ENCODE peak calls at places on chromosomes 6 and 20, in seven cellular contexts. C is A549, K is heart left ventricle, E is breast epithelium, M is right lobe of liver, A is lower leg skin, P is tibial nerve. Q is an unnamed sample.

GRCh38 chr6:7693827-7694226 is 32.1 kb upstream of the BMP6 start:
- DNase-seq in C (no peak), P (no peak), M (no peak), E (no peak), K (no peak), A (no peak), Q (no peak)

GRCh38 chr20:12049125-12049524 is 131.4 kb downstream of the BTBD3 start:
- DNase-seq in E (no peak), C (no peak), K (no peak), A (no peak), M (no peak), P (no peak), Q (no peak)

GRCh38 chr6:160400426-160400825 is 52.2 kb downstream of the SLC22A3 start:
- DNase-seq in E (no peak), M (no peak), A (no peak), C (no peak), K (no peak), P (no peak), Q (no peak)

GRCh38 chr6:73746776-73747175 is 50.8 kb downstream of the CD109 start:
- DNase-seq in C (no peak), K (no peak), P (no peak), M (no peak), E (no peak), A (no peak), Q (no peak)

GRCh38 chr6:137051790-137052472 is 7.2 kb upstream of the IL20RA start:
- DNase-seq in K (no peak), P (no peak), C (no peak), E (no peak), M (no peak), A (no peak), Q (no peak)

GRCh38 chr6:5705256-5705655 is 301.5 kb downstream of the NRN1 start:
- DNase-seq in A (no peak), E (no peak), M (no peak), K (no peak), P (no peak), C (no peak), Q (no peak)

GRCh38 chr6:3119040-3119723 is 671 bp downstream of the BPHL start:
- DNase-seq in K (no peak), C (peak), M (no peak), P (no peak), E (no peak), A (peak), Q (no peak)

GRCh38 chr6:3023663-3024483 is 24.2 kb downstream of the NQO2 start:
- DNase-seq in P (peak), M (peak), K (peak), C (peak), E (peak), A (peak), Q (peak)

GRCh38 chr6:45421700-45422540 is 44.2 kb upstream of the SUPT3H start:
- DNase-seq in C (peak), P (peak), A (peak), M (peak), K (peak), E (no peak), Q (peak)

GRCh38 chr6:30600576-30600975 is 16.5 kb downstream of the PPP1R10 start:
- DNase-seq in C (peak), M (no peak), K (no peak), E (no peak), P (no peak), A (no peak), Q (peak)

GRCh38 chr6:154292855-154293519 is 63.6 kb downstream of the IPCEF1 start:
- DNase-seq in E (no peak), M (no peak), K (no peak), A (no peak), C (peak), P (no peak), Q (no peak)

GRCh38 chr6:29153083-29153482 is 17.6 kb upstream of the OR2J2 start:
- DNase-seq in A (no peak), E (no peak), M (no peak), K (no peak), P (no peak), C (no peak), Q (no peak)

GRCh38 chr20:52311209-52311794 is 119.7 kb upstream of the ZFP64 start:
- DNase-seq in E (no peak), M (no peak), K (no peak), A (no peak), P (no peak), C (no peak), Q (no peak)

GRCh38 chr6:148747493-148748160 is 797 bp downstream of the UST start:
- DNase-seq in C (peak), E (peak), P (peak), A (peak), M (peak), K (peak), Q (peak)

GRCh38 chr20:12941025-12941424 is 67.7 kb upstream of the SPTLC3 start:
- DNase-seq in C (no peak), K (no peak), P (no peak), E (no peak), A (no peak), M (no peak), Q (no peak)

GRCh38 chr6:73796881-73797280 is 100.9 kb downstream of the CD109 start:
- DNase-seq in C (no peak), E (no peak), P (no peak), K (no peak), A (no peak), M (no peak), Q (no peak)

GRCh38 chr6:168713839-168714238 is 272.9 kb downstream of the SMOC2 start:
- DNase-seq in C (peak), P (no peak), K (no peak), A (no peak), M (no peak), E (no peak), Q (no peak)

GRCh38 chr6:164085086-164085485 is 670.6 kb downstream of the QKI start:
- DNase-seq in K (no peak), E (no peak), P (peak), C (no peak), A (no peak), M (no peak), Q (no peak)

GRCh38 chr20:1338801-1339200 is 9.9 kb upstream of the SDCBP2 start:
- DNase-seq in M (no peak), K (no peak), E (peak), A (peak), C (no peak), P (no peak), Q (no peak)

GRCh38 chr6:146598785-146599405 is at the start of gene ADGB:
- DNase-seq in A (no peak), P (no peak), M (peak), K (peak), C (peak), E (no peak), Q (peak)

GRCh38 chr6:36979343-36979742 is 6.7 kb downstream of the MTCH1 start:
- DNase-seq in C (peak), A (no peak), P (no peak), E (no peak), M (no peak), K (peak), Q (peak)

GRCh38 chr20:63254536-63255384 is 497 bp upstream of the NKAIN4 start:
- DNase-seq in C (no peak), E (no peak), M (no peak), A (no peak), P (no peak), K (no peak), Q (no peak)

GRCh38 chr6:134464690-134465411 is 146.9 kb upstream of the SGK1 start:
- DNase-seq in A (no peak), K (no peak), E (peak), C (peak), M (no peak), P (no peak), Q (no peak)

GRCh38 chr6:144104898-144105487 is 9.6 kb upstream of the SF3B5 start:
- DNase-seq in M (no peak), A (no peak), C (peak), P (no peak), E (no peak), K (peak), Q (no peak)

GRCh38 chr6:38612386-38612965 is 27.3 kb downstream of the BTBD9 start:
- DNase-seq in C (peak), K (no peak), M (no peak), A (no peak), E (no peak), P (no peak), Q (no peak)

GRCh38 chr6:135173989-135174484 is 7.1 kb upstream of the MYB start:
- DNase-seq in P (no peak), C (no peak), K (no peak), E (no peak), M (no peak), A (no peak), Q (no peak)

GRCh38 chr20:62178316-62179161 is 4.3 kb upstream of the MTG2 start:
- DNase-seq in K (no peak), A (no peak), C (no peak), E (no peak), M (peak), P (no peak), Q (no peak)

GRCh38 chr6:111462770-111463391 is 20.1 kb downstream of the REV3L start:
- DNase-seq in M (no peak), E (no peak), C (peak), P (no peak), A (no peak), K (no peak), Q (no peak)

GRCh38 chr6:147654103-147654845 is 145.8 kb downstream of the SAMD5 start:
- DNase-seq in A (no peak), K (no peak), C (no peak), M (no peak), P (no peak), E (no peak), Q (no peak)

GRCh38 chr6:43702522-43703440 is 15.2 kb upstream of the MRPS18A start:
- DNase-seq in C (peak), M (peak), A (peak), E (peak), P (peak), K (peak), Q (peak)

GRCh38 chr6:134422426-134423231 is 104.7 kb upstream of the SGK1 start:
- DNase-seq in P (no peak), C (peak), A (no peak), E (no peak), K (no peak), M (no peak), Q (no peak)

GRCh38 chr20:18052856-18053255 is 4.9 kb downstream of the OVOL2 start:
- DNase-seq in E (no peak), A (no peak), K (no peak), P (no peak), M (no peak), C (no peak), Q (no peak)

GRCh38 chr20:17533396-17533795 is 2.2 kb upstream of the BFSP1 start:
- DNase-seq in E (no peak), A (no peak), K (no peak), P (no peak), C (peak), M (no peak), Q (no peak)

GRCh38 chr6:144929262-144929661 is 644.1 kb downstream of the UTRN start:
- DNase-seq in C (no peak), A (no peak), P (no peak), K (no peak), M (no peak), E (no peak), Q (no peak)

GRCh38 chr6:144413418-144413817 is 128.3 kb downstream of the UTRN start:
- DNase-seq in P (no peak), E (no peak), A (no peak), K (no peak), M (no peak), C (peak), Q (no peak)

GRCh38 chr6:108592371-108593337 is 31.9 kb downstream of the FOXO3 start:
- DNase-seq in E (peak), P (no peak), A (peak), M (no peak), C (no peak), K (no peak), Q (peak)

GRCh38 chr6:161257778-161258457 is 15.9 kb downstream of the AGPAT4 start:
- DNase-seq in K (peak), A (no peak), C (peak), E (no peak), M (no peak), P (no peak), Q (peak)

GRCh38 chr6:84967389-84967788 is 203.0 kb upstream of the TBX18 start:
- DNase-seq in P (no peak), M (no peak), C (peak), E (no peak), K (no peak), A (no peak), Q (no peak)

DNA sequence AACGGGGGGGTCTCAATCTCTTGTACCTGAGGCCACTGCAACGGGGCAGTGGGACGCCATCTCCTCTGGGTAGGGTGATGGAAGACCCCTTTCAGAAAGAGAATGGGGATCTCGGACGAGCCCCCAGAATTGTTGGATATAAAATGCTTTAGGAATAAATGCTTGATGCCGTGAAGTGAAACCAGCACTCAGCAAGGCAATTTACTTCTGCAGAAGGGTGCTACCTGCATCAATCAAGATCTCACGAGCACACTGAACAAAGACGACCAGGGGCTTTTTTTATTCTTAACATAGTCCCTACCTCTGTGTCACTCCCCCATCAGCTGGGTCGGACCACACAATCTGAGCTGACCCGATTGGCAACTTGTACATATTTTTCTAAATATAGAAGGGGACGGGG is 203.6 kb upstream of the TBX18 start:
- DNase-seq in M (no peak), C (peak), A (no peak), E (no peak), K (no peak), P (no peak), Q (no peak)
- TF ChIP-seq CTCF in M (no peak), C (no peak), A (no peak), E (no peak), K (no peak), P (no peak), Q (no peak)

DNA sequence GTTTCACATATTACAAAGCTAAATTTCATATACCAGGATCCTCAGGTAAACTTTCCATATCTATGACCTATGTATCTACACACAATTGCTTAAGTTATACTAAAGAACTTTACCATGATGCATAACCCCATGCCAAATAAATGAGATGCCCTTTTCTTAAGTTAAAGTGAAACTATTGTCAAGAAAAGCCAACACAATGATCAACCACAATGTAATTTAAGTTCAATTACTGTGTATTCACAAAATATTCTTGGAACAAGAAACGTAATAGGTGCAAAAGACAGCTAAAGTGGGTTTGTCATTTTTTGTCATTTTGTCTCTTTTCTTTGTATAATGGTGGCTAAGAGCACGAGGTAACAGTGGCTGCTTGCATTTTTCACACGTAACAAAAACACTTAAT is 158.0 kb upstream of the SHLD1 start:
- DNase-seq in K (no peak), A (no peak), C (no peak), M (no peak), E (no peak), P (no peak), Q (no peak)
- TF ChIP-seq POLR2A in K (no peak), A (no peak), C (no peak), M (no peak), E (no peak), P (no peak), Q (no peak)

GRCh38 chr6:129478379-129478778 is 231.6 kb downstream of the ARHGAP18 start:
- DNase-seq in C (no peak), A (no peak), E (no peak), P (no peak), K (no peak), M (no peak), Q (no peak)

GRCh38 chr6:129476810-129477209 is 233.2 kb downstream of the ARHGAP18 start:
- DNase-seq in K (no peak), M (no peak), E (no peak), P (no peak), C (no peak), A (no peak), Q (no peak)

GRCh38 chr6:129476248-129476564 is 233.8 kb downstream of the ARHGAP18 start:
- DNase-seq in A (no peak), M (no peak), C (no peak), K (no peak), E (no peak), P (no peak), Q (no peak)

GRCh38 chr6:129472239-129472638 is 237.7 kb downstream of the ARHGAP18 start:
- DNase-seq in E (no peak), A (no peak), K (no peak), C (no peak), P (no peak), M (no peak), Q (no peak)

DNA sequence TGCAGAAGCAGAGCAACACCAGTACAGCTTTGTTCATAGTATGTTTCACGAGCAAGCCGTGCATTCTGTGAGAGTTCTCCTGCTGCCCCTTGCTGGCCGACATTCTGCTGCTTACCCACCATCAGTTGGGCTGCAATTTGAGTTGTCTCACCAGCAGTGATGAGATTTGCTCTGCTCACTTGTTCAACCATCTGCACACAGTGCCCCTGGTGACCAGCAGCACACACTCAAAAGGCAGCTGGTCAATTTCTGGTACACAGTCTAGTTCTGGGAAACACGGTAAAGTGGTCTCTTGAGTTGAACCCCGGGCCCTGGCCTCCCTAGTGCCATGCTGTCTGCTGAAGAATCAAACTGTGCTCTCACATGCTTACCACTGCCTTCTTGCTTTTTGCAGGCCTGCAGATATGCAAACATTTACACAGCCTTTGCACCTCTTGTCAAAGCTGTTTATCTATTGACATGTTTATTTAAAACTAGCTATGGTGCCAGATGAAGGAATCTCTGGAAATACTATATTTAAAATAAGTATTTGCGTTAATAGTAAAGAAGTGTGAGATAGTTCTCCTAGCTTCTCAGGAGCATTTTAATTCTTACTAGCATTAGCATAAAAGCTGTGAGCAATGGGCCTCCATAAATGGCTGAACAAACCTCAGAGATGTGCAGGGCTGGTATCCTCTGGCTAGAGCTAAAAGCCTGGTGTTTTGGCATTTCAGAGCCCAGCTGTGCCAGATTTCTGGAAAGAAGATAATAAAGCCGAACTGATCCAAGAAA is 234.3 kb downstream of the ARHGAP18 start:
- DNase-seq in E (no peak), M (no peak), A (no peak), P (no peak), C (no peak), K (no peak), Q (no peak)
- TF ChIP-seq CTCF in E (no peak), M (no peak), A (no peak), P (no peak), C (no peak), K (no peak), Q (no peak)

DNA sequence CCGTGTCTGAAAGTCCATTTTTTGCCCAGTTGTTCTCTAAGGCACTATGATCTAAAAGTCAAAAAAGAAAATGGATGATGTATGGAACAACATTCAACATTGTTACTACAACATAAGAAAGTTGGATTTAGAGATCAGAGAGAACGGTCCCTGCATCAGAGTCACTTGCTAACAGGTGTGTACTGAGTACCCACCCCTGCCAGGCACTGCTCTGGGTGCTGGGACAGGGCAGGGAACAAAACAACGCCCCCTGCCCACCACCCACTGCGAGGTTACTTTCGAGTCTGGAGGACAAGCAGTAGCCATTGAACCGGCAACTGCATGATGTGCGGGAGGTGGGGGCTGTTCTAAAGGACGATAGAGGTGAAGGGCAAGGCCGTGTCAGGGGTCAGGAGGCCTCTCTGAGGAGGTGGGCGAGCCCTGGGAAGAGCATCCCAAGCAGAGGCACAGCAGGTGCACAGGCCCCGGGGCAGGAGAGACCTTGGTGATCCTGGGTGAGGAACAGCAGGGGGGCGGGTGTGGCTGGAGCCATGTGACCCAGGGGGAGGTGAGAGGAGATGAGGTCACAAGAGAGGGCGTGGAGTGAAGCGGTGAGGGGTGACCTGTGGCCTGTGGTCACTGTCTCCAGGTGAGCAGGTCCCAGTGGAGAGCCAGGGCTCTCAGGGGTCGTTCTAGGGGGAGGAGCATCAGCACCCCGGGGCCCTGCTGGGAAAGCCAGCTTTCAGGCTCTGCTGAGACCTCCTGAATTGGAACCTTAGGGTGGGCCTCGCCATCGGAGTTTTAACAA is 197.5 kb upstream of the SULF2 start:
- DNase-seq in E (no peak), A (no peak), P (no peak), K (no peak), C (no peak), M (no peak), Q (no peak)
- TF ChIP-seq POLR2A in E (no peak), A (no peak), P (no peak), K (no peak), C (no peak), M (no peak), Q (no peak)

GRCh38 chr6:33000053-33000452 is 9.3 kb downstream of the HLA-DOA start:
- DNase-seq in K (no peak), C (peak), P (no peak), A (no peak), M (no peak), E (no peak), Q (no peak)
- TF ChIP-seq CTCF in K (peak), C (peak), P (no peak), A (no peak), M (no peak), E (no peak), Q (no peak)

DNA sequence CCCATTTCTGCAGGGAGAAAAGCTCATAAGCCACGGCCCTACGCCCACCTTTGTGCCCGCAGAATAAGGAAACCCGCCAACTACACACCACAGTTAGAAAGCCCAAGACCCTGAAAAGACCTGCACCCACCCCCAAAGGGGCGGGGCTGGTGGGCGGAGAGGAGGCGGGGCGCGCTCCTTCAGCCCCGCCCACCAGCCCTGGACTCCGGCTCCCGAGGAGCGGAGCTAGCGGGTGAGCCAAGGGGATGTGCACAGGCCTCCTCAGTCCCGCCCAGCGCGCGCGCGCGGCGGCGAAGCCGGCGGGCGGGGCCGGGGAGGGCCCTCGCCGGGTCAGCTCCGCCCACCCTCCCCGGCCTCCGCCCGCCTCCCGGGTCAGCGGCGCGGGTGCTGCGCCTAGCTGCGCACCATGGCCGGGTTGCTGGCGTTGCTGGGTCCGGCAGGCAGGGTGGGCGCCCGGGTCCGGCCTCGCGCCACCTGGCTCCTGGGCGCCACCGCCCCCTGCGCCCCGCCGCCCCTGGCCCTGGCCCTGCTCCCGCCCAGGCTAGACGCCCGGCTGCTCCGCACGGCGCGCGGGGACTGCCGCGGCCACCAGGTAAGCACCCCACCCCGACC is at the start of gene FAM210B:
- DNase-seq in P (peak), E (peak), K (peak), C (peak), A (peak), M (peak), Q (peak)
- TF ChIP-seq POLR2A in P (peak), E (no peak), K (peak), C (peak), A (no peak), M (peak), Q (peak)

Q was measured in uterus.